ENCODE peak calls at places on chromosomes 13 and 19, in four cellular contexts. R, A, W and K are unnamed samples.

GRCh38 chr19:23991170-23991569 is 76.5 kb downstream of the ZNF726 start:
- DNase-seq in R (no peak), A (no peak), W (no peak), K (no peak)

GRCh38 chr19:15532779-15533521 is 24.6 kb downstream of the CYP4F22 start:
- DNase-seq in W (no peak), A (no peak), R (peak), K (no peak)

GRCh38 chr13:97125810-97126738 is 96.1 kb upstream of the MBNL2 start:
- DNase-seq in A (no peak), W (no peak), R (peak), K (peak)

GRCh38 chr13:69618393-69618792 is 489.2 kb upstream of the ATXN8OS start:
- DNase-seq in R (no peak), A (no peak), W (no peak), K (no peak)

GRCh38 chr19:54481326-54481930 is 8.3 kb upstream of the CDC42EP5 start:
- DNase-seq in W (peak), R (peak), A (peak), K (peak)

GRCh38 chr13:70755411-70755810 is 647.2 kb upstream of the KLHL1 start:
- DNase-seq in R (no peak), A (no peak), W (no peak), K (no peak)

GRCh38 chr13:101967216-101967615 is 434.6 kb downstream of the FGF14 start:
- DNase-seq in A (no peak), W (no peak), R (no peak), K (no peak)

GRCh38 chr13:36880961-36881360 is 39.1 kb downstream of the SMAD9 start:
- DNase-seq in R (peak), A (no peak), W (no peak), K (no peak)

GRCh38 chr19:51107406-51108065 is 673 bp downstream of the CTU1 start:
- DNase-seq in W (peak), R (peak), A (no peak), K (no peak)

GRCh38 chr19:2138061-2138728 is 13.2 kb downstream of the AP3D1 start:
- DNase-seq in R (no peak), A (no peak), W (peak), K (no peak)

GRCh38 chr13:60431108-60431700 is 34.2 kb downstream of the TDRD3 start:
- DNase-seq in W (no peak), A (peak), R (peak), K (peak)

GRCh38 chr13:28220166-28220565 is 81.8 kb downstream of the PAN3 start:
- DNase-seq in A (no peak), R (peak), W (no peak), K (no peak)

GRCh38 chr13:94419304-94419943 is 60.1 kb downstream of the DCT start:
- DNase-seq in A (no peak), W (peak), R (peak), K (no peak)

GRCh38 chr13:72565893-72566292 is 161.5 kb downstream of the MZT1 start:
- DNase-seq in R (peak), A (peak), W (no peak), K (peak)

GRCh38 chr19:3721900-3722442 is 13.8 kb downstream of the TJP3 start:
- DNase-seq in W (peak), A (no peak), R (no peak), K (peak)

GRCh38 chr19:35468637-35469036 is 20.6 kb downstream of the FFAR2 start:
- DNase-seq in R (peak), W (peak), A (peak), K (peak)

GRCh38 chr19:46903458-46903857 is 42.7 kb downstream of the ARHGAP35 start:
- DNase-seq in R (no peak), W (no peak), A (no peak), K (no peak)

GRCh38 chr19:36115453-36116343 is at the start of gene TBCB:
- DNase-seq in R (peak), A (no peak), W (no peak), K (peak)

GRCh38 chr13:97344250-97345175 is 89.5 kb upstream of the RAP2A start:
- DNase-seq in W (peak), R (peak), A (peak), K (peak)

GRCh38 chr13:33252103-33252502 is 33.5 kb downstream of the STARD13 start:
- DNase-seq in W (no peak), A (no peak), R (no peak), K (no peak)

GRCh38 chr13:49443327-49443688 is 556 bp downstream of the CAB39L start:
- DNase-seq in R (peak), A (no peak), W (no peak), K (peak)

GRCh38 chr13:45630791-45631190 is 15.3 kb upstream of the ERICH6B start:
- DNase-seq in W (no peak), A (no peak), R (no peak), K (no peak)

GRCh38 chr13:50805805-50806204 is 37.7 kb downstream of the DLEU7 start:
- DNase-seq in W (peak), A (no peak), R (peak), K (no peak)

GRCh38 chr13:53138369-53139036 is 109.9 kb downstream of the OLFM4 start:
- DNase-seq in R (peak), W (no peak), A (no peak), K (no peak)

GRCh38 chr13:20475927-20476691 is 49.5 kb downstream of the CRYL1 start:
- DNase-seq in A (no peak), R (no peak), W (no peak), K (peak)

GRCh38 chr19:54431255-54431838 is 16.1 kb downstream of the TTYH1 start:
- DNase-seq in W (peak), A (no peak), R (no peak), K (no peak)

GRCh38 chr13:102440259-102440936 is 38.5 kb upstream of the FGF14 start:
- DNase-seq in W (no peak), A (no peak), R (no peak), K (peak)

DNA sequence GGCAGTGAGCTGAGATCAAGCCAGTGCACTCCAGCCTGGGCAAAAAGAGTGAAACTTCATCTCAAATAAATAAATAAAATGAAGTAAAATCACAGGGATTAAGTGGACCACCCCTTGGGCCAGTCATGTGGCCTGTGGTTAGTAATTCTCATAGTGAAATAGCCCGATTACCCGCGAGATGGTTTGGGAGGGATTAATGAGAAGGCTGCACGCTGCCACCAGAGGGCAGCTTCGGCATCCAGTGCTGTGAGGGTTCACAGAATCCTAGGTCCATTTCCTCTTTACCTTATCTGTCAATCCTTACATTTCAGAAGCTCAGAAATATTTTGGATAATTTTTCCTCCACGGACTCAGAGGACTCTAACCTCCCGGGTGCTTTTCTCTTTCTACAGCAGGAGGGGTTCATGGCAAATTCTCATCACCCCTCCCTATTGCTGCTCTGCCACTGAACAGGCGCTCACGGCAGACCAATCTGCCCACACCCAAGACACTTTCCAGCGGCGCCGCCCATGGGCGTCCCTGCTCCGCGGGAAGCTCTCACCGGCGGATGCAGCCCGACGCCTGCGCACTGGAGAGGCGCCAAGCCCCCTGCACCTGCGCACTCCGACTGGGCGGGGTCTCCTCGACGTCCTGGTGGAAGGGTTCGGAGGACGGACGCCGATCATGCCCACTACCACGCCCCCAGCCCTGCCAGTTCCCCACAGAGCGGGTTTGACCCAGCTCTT is 11.0 kb downstream of the ZNF835 start:
- DNase-seq in A (no peak), R (no peak), W (peak), K (no peak)
- TF ChIP-seq CTCF in A (no peak), R (no peak), W (no peak), K (no peak)

DNA sequence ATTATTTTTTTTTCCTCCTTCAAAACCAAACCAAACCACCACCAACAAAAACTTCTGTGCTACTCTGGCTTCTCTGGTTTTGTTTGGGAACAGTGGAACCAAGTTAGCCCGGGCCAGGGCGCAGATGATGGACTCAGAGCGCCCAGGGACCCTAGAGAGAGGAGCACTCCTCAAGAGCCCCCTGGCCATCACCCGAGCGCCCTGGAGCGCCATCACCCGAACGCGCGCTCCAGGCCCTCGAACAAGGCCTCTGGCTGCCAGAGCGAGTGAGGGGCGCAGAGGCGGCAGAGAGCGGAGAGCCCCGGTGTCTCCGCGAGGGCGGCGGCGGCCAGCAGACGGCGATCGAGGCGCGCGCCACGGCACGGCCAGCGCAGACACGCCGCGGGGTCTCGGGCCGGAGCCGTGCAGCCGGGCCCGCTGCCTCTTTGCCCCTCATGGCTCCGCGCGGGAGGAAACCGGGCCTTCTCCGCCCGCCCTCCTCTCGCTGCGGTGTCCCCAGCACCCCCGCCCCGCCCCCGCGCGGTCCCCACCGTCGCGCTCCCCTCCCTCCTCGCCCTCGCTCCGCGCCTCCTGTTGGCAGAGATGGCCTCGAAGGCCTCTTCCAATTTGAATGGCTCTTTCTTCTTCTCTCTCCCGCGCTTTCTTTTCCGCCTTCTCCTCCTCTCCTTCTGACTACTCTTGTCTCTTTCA is 4.2 kb upstream of the SOX1 start:
- DNase-seq in R (no peak), W (peak), A (no peak), K (no peak)
- TF ChIP-seq CTCF in R (no peak), W (no peak), A (no peak), K (no peak)

GRCh38 chr19:33302175-33302973 is at the start of gene CEBPA:
- DNase-seq in A (peak), W (peak), R (peak), K (peak)
- TF ChIP-seq CTCF in A (peak), W (no peak), R (peak), K (peak)

GRCh38 chr19:14475251-14476073 is at the start of gene PTGER1:
- DNase-seq in R (no peak), W (peak), A (no peak), K (peak)
- TF ChIP-seq CTCF in R (peak), W (peak), A (no peak), K (no peak)

DNA sequence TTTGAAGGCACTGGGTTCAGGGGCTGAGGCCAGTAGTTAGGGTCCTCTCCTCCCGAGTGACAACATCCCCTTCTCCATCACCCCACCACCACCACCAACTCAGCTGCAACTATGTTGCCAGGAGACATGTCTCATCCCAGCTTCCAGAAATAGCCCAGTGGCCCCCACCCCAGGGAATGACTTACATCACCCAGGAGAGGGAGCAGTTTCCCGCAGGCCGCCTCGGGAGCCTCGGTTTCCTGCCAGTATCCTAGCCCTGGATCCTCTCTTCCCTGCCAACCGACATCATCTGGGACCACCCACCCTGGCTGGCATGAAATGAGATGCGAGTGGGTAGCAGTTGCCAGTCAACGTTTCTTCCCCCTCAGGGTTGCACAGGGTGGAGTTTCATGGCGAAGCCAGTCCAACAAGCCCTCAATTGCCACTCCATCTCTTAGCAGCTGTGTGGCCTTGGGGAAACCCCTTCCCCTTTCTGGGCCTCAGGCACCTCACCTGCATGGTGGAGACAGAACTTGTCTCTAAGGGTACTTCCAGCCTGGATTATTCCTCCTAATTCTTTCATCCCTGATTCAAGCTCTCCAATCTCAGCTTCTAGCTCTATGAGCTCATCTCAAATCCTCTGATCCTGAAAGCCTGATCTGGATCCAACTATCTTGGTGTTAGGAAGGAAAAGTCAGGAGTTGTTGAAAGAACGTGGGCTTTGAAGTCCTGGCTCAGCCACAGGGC is 3.9 kb upstream of the GSK3A start:
- DNase-seq in A (peak), R (peak), W (peak), K (no peak)
- TF ChIP-seq CTCF in A (peak), R (peak), W (peak), K (no peak)

GRCh38 chr13:98409281-98409680 is 167.6 kb downstream of the STK24 start:
- DNase-seq in W (no peak), R (no peak), A (no peak), K (no peak)
- TF ChIP-seq CTCF in W (no peak), R (no peak), A (no peak), K (no peak)